ENCODE peak calls at places on chromosomes 2 and 18, in nine cellular contexts. One of them, this sample, is unnamed.

GRCh38 chr18:76992226-76993084 is 140.1 kb downstream of the MBP start:
- DNase-seq in NCI-H1092 treated with DMSO at 0.1 percent for 48 hours: no peak
- DNase-seq in left lobe of liver: peak; percentile 37
- DNase-seq in sciatic nerve: no peak
- DNase-seq in stimulated activated naive CD8-positive, alpha-beta T cell treated with anti-CD3 and anti-CD28 coated beads, Interleukin-15, Interleukin-2, amounts not matched to agents 100 U/mL and 50 U/mL, for 24 hours: no peak
- DNase-seq in lung microvascular endothelial cell: no peak
- DNase-seq in GM04504: no peak
- DNase-seq in HuH-7.5: no peak
- DNase-seq in NCI-H2081: no peak
- DNase-seq in this sample: no peak

GRCh38 chr2:45046786-45047185 is 37.5 kb upstream of the SIX2 start:
- DNase-seq in lung microvascular endothelial cell: no peak
- DNase-seq in stimulated activated naive CD8-positive, alpha-beta T cell treated with anti-CD3 and anti-CD28 coated beads, Interleukin-15, Interleukin-2, amounts not matched to agents 100 U/mL and 50 U/mL, for 24 hours: no peak
- DNase-seq in sciatic nerve: no peak
- DNase-seq in left lobe of liver: no peak
- DNase-seq in NCI-H1092 treated with DMSO at 0.1 percent for 48 hours: no peak
- DNase-seq in HuH-7.5: no peak
- DNase-seq in NCI-H2081: no peak
- DNase-seq in GM04504: no peak
- DNase-seq in this sample: no peak

GRCh38 chr18:36386150-36386920 is 88.8 kb downstream of the FHOD3 start:
- DNase-seq in HuH-7.5: no peak
- DNase-seq in GM04504: no peak
- DNase-seq in left lobe of liver: no peak
- DNase-seq in NCI-H2081: no peak
- DNase-seq in lung microvascular endothelial cell: no peak
- DNase-seq in NCI-H1092 treated with DMSO at 0.1 percent for 48 hours: no peak
- DNase-seq in sciatic nerve: no peak
- DNase-seq in stimulated activated naive CD8-positive, alpha-beta T cell treated with anti-CD3 and anti-CD28 coated beads, Interleukin-15, Interleukin-2, amounts not matched to agents 100 U/mL and 50 U/mL, for 24 hours: no peak
- DNase-seq in this sample: peak; percentile 7

GRCh38 chr2:128178650-128179460 is 87.9 kb downstream of the UGGT1 start:
- DNase-seq in GM04504: peak; percentile 50
- DNase-seq in stimulated activated naive CD8-positive, alpha-beta T cell treated with anti-CD3 and anti-CD28 coated beads, Interleukin-15, Interleukin-2, amounts not matched to agents 100 U/mL and 50 U/mL, for 24 hours: peak; percentile 42
- DNase-seq in lung microvascular endothelial cell: peak; percentile 82
- DNase-seq in NCI-H1092 treated with DMSO at 0.1 percent for 48 hours: peak; percentile 9
- DNase-seq in sciatic nerve: peak; percentile 72
- DNase-seq in NCI-H2081: peak; percentile 42
- DNase-seq in left lobe of liver: no peak
- DNase-seq in HuH-7.5: no peak
- DNase-seq in this sample: peak; percentile 35

GRCh38 chr2:118089015-118089800 is 937 bp downstream of the INSIG2 start:
- DNase-seq in lung microvascular endothelial cell: peak; percentile 73
- DNase-seq in GM04504: no peak
- DNase-seq in left lobe of liver: peak; percentile 53
- DNase-seq in NCI-H1092 treated with DMSO at 0.1 percent for 48 hours: no peak
- DNase-seq in stimulated activated naive CD8-positive, alpha-beta T cell treated with anti-CD3 and anti-CD28 coated beads, Interleukin-15, Interleukin-2, amounts not matched to agents 100 U/mL and 50 U/mL, for 24 hours: peak; percentile 31
- DNase-seq in sciatic nerve: no peak
- DNase-seq in NCI-H2081: no peak
- DNase-seq in HuH-7.5: peak; percentile 14
- DNase-seq in this sample: peak; percentile 30

GRCh38 chr18:62525611-62526010 is 2.8 kb downstream of the ZCCHC2 start:
- DNase-seq in left lobe of liver: no peak
- DNase-seq in sciatic nerve: no peak
- DNase-seq in HuH-7.5: no peak
- DNase-seq in GM04504: no peak
- DNase-seq in stimulated activated naive CD8-positive, alpha-beta T cell treated with anti-CD3 and anti-CD28 coated beads, Interleukin-15, Interleukin-2, amounts not matched to agents 100 U/mL and 50 U/mL, for 24 hours: no peak
- DNase-seq in NCI-H2081: no peak
- DNase-seq in lung microvascular endothelial cell: no peak
- DNase-seq in NCI-H1092 treated with DMSO at 0.1 percent for 48 hours: peak; percentile 34
- DNase-seq in this sample: no peak

GRCh38 chr2:212288308-212288707 is 250.3 kb downstream of the ERBB4 start:
- DNase-seq in sciatic nerve: no peak
- DNase-seq in HuH-7.5: no peak
- DNase-seq in NCI-H1092 treated with DMSO at 0.1 percent for 48 hours: no peak
- DNase-seq in GM04504: no peak
- DNase-seq in stimulated activated naive CD8-positive, alpha-beta T cell treated with anti-CD3 and anti-CD28 coated beads, Interleukin-15, Interleukin-2, amounts not matched to agents 100 U/mL and 50 U/mL, for 24 hours: no peak
- DNase-seq in NCI-H2081: no peak
- DNase-seq in lung microvascular endothelial cell: no peak
- DNase-seq in left lobe of liver: no peak
- DNase-seq in this sample: no peak

GRCh38 chr2:235244497-235245215 is 249.2 kb upstream of the AGAP1 start:
- DNase-seq in lung microvascular endothelial cell: no peak
- DNase-seq in sciatic nerve: no peak
- DNase-seq in NCI-H2081: no peak
- DNase-seq in stimulated activated naive CD8-positive, alpha-beta T cell treated with anti-CD3 and anti-CD28 coated beads, Interleukin-15, Interleukin-2, amounts not matched to agents 100 U/mL and 50 U/mL, for 24 hours: no peak
- DNase-seq in NCI-H1092 treated with DMSO at 0.1 percent for 48 hours: no peak
- DNase-seq in left lobe of liver: no peak
- DNase-seq in GM04504: peak; percentile 49
- DNase-seq in HuH-7.5: no peak
- DNase-seq in this sample: no peak

GRCh38 chr18:45480219-45481015 is 134.9 kb upstream of the SLC14A2 start:
- DNase-seq in sciatic nerve: no peak
- DNase-seq in left lobe of liver: no peak
- DNase-seq in lung microvascular endothelial cell: no peak
- DNase-seq in NCI-H2081: no peak
- DNase-seq in HuH-7.5: no peak
- DNase-seq in NCI-H1092 treated with DMSO at 0.1 percent for 48 hours: no peak
- DNase-seq in GM04504: no peak
- DNase-seq in stimulated activated naive CD8-positive, alpha-beta T cell treated with anti-CD3 and anti-CD28 coated beads, Interleukin-15, Interleukin-2, amounts not matched to agents 100 U/mL and 50 U/mL, for 24 hours: no peak
- DNase-seq in this sample: no peak